ENCODE peak calls at places on chromosomes 5 and 9, in six cellular contexts. N is stimulated activated CD4-positive, alpha-beta T cell treated with anti-CD3 and anti-CD28 coated beads, TNF-alpha, amount 100 ng/mL, for 24 hours; V is GDM1; T is HTR-8/SVneo; M is SK-N-DZ; D is naive thymus-derived CD8-positive, alpha-beta T cell. Y is an unnamed sample.

GRCh38 chr9:38046669-38047300 is 22.2 kb downstream of the SHB start:
- DNase-seq in M (no peak), V (no peak), N (no peak), T (peak), D (no peak), Y (peak)

GRCh38 chr9:34603610-34604231 is 8.2 kb downstream of the RPP25L start:
- DNase-seq in N (peak), M (peak), D (peak), V (peak), T (peak), Y (peak)

GRCh38 chr5:776862-777711 is 7.4 kb downstream of the ZDHHC11B start:
- DNase-seq in M (no peak), T (no peak), N (no peak), V (no peak), D (no peak), Y (no peak)

GRCh38 chr9:18422296-18423036 is 51.5 kb upstream of the ADAMTSL1 start:
- DNase-seq in T (no peak), D (no peak), N (no peak), V (no peak), M (no peak), Y (no peak)

GRCh38 chr9:127130661-127131538 is 8.5 kb upstream of the ANGPTL2 start:
- DNase-seq in T (no peak), D (no peak), V (no peak), M (peak), N (no peak), Y (peak)

GRCh38 chr5:134586866-134587524 is 45.6 kb downstream of the SAR1B start:
- DNase-seq in D (peak), N (peak), V (peak), T (peak), M (peak), Y (peak)

GRCh38 chr5:2577637-2578036 is 173.8 kb downstream of the IRX2 start:
- DNase-seq in N (no peak), M (no peak), T (no peak), D (no peak), V (no peak), Y (no peak)

GRCh38 chr5:133910596-133910995 is 57.8 kb downstream of the C5orf15 start:
- DNase-seq in T (no peak), D (no peak), N (no peak), M (no peak), V (no peak), Y (no peak)

GRCh38 chr5:31786001-31786757 is 147.2 kb downstream of the PDZD2 start:
- DNase-seq in T (no peak), M (no peak), N (no peak), D (no peak), V (no peak), Y (no peak)

GRCh38 chr5:179530069-179530998 is 20.0 kb upstream of the RUFY1 start:
- DNase-seq in N (peak), M (no peak), D (peak), V (no peak), T (no peak), Y (no peak)

GRCh38 chr9:34127035-34127948 is 794 bp upstream of the DCAF12 start:
- DNase-seq in V (no peak), T (no peak), D (no peak), N (no peak), M (no peak), Y (no peak)

GRCh38 chr5:97842687-97843086 is 659.6 kb upstream of the RIOK2 start:
- DNase-seq in T (no peak), V (no peak), D (no peak), M (no peak), N (no peak), Y (no peak)

GRCh38 chr9:91483189-91483691 is 59.6 kb upstream of the NFIL3 start:
- DNase-seq in M (no peak), N (no peak), D (no peak), V (no peak), T (no peak), Y (no peak)

GRCh38 chr5:95238560-95239325 is 46.2 kb downstream of the MCTP1 start:
- DNase-seq in T (peak), D (no peak), M (no peak), N (no peak), V (no peak), Y (peak)

GRCh38 chr9:121860744-121861143 is 209.3 kb downstream of the DAB2IP start:
- DNase-seq in N (no peak), V (no peak), M (no peak), T (no peak), D (no peak), Y (no peak)

GRCh38 chr9:86752727-86753126 is 194.6 kb downstream of the GAS1 start:
- DNase-seq in M (no peak), T (no peak), V (no peak), N (no peak), D (no peak), Y (no peak)

GRCh38 chr9:131036529-131037335 is 27.8 kb downstream of the LAMC3 start:
- DNase-seq in N (no peak), D (no peak), T (no peak), M (no peak), V (no peak), Y (no peak)

GRCh38 chr5:1052641-1053390 is 44.2 kb downstream of the NKD2 start:
- DNase-seq in M (no peak), T (no peak), D (no peak), V (no peak), N (no peak), Y (no peak)

GRCh38 chr9:135047026-135047350 is 40.5 kb upstream of the OLFM1 start:
- DNase-seq in V (no peak), D (no peak), T (no peak), N (no peak), M (no peak), Y (no peak)

GRCh38 chr5:158483202-158483870 is 616.4 kb downstream of the EBF1 start:
- DNase-seq in N (no peak), V (no peak), M (no peak), D (no peak), T (no peak), Y (no peak)

GRCh38 chr5:34001231-34001935 is 6.5 kb downstream of the AMACR start:
- DNase-seq in T (no peak), V (no peak), D (no peak), M (no peak), N (no peak), Y (no peak)

Y was measured in RWPE1.